ENCODE peak calls at places on chromosome 16, in five cellular contexts. One of them, this sample, is unnamed.

GRCh38 chr16:30691907-30692306 is 7.1 kb upstream of the SRCAP start:
- DNase-seq in IMR-90: no peak
- DNase-seq in fibroblast of villous mesenchyme: no peak
- DNase-seq in A549: no peak
- DNase-seq in HFF-Myc: no peak
- DNase-seq in this sample: no peak

GRCh38 chr16:11409398-11409797 is 64.1 kb downstream of the RMI2 start:
- DNase-seq in IMR-90: peak
- DNase-seq in fibroblast of villous mesenchyme: peak
- DNase-seq in A549: no peak
- DNase-seq in HFF-Myc: peak
- DNase-seq in this sample: peak

GRCh38 chr16:12972246-12972645 is 70.8 kb downstream of the SHISA9 start:
- DNase-seq in IMR-90: no peak
- DNase-seq in fibroblast of villous mesenchyme: no peak
- DNase-seq in A549: no peak
- DNase-seq in HFF-Myc: no peak
- DNase-seq in this sample: no peak

GRCh38 chr16:56800355-56800754 is 64.7 kb upstream of the SLC12A3 start:
- DNase-seq in IMR-90: no peak
- DNase-seq in fibroblast of villous mesenchyme: no peak
- DNase-seq in A549: no peak
- DNase-seq in HFF-Myc: no peak
- DNase-seq in this sample: peak

GRCh38 chr16:31455601-31456314 is 3.5 kb upstream of the ARMC5 start:
- DNase-seq in IMR-90: no peak
- DNase-seq in fibroblast of villous mesenchyme: no peak
- DNase-seq in A549: no peak
- DNase-seq in HFF-Myc: no peak
- DNase-seq in this sample: peak

GRCh38 chr16:15049581-15050180 is 6.2 kb downstream of the NTAN1 start:
- DNase-seq in IMR-90: no peak
- DNase-seq in fibroblast of villous mesenchyme: no peak
- DNase-seq in A549: no peak
- DNase-seq in HFF-Myc: no peak
- DNase-seq in this sample: no peak

GRCh38 chr16:2811703-2812471 is 5.2 kb upstream of the PRSS21 start:
- DNase-seq in IMR-90: no peak
- DNase-seq in fibroblast of villous mesenchyme: no peak
- DNase-seq in A549: no peak
- DNase-seq in HFF-Myc: no peak
- DNase-seq in this sample: no peak

GRCh38 chr16:49460786-49461470 is 87.3 kb downstream of the C16orf78 start:
- DNase-seq in IMR-90: no peak
- DNase-seq in fibroblast of villous mesenchyme: no peak
- DNase-seq in A549: no peak
- DNase-seq in HFF-Myc: no peak
- DNase-seq in this sample: no peak

GRCh38 chr16:29891525-29892457 is 7.6 kb downstream of the SEZ6L2 start:
- DNase-seq in IMR-90: no peak
- DNase-seq in fibroblast of villous mesenchyme: no peak
- DNase-seq in A549: no peak
- DNase-seq in HFF-Myc: no peak
- DNase-seq in this sample: no peak

GRCh38 chr16:56647641-56648431 is 3.9 kb upstream of the MT1B start:
- DNase-seq in IMR-90: no peak
- DNase-seq in fibroblast of villous mesenchyme: no peak
- DNase-seq in A549: no peak
- DNase-seq in HFF-Myc: no peak
- DNase-seq in this sample: no peak

GRCh38 chr16:79218358-79218757 is 382.2 kb downstream of the MAF start:
- DNase-seq in IMR-90: no peak
- DNase-seq in fibroblast of villous mesenchyme: no peak
- DNase-seq in A549: no peak
- DNase-seq in HFF-Myc: no peak
- DNase-seq in this sample: no peak

GRCh38 chr16:58658796-58659211 is 25.8 kb downstream of the SLC38A7 start:
- DNase-seq in IMR-90: peak
- DNase-seq in fibroblast of villous mesenchyme: peak
- DNase-seq in A549: no peak
- DNase-seq in HFF-Myc: no peak
- DNase-seq in this sample: peak

GRCh38 chr16:6684076-6684673 is 648.5 kb upstream of the RBFOX1 start:
- DNase-seq in IMR-90: no peak
- DNase-seq in fibroblast of villous mesenchyme: peak
- DNase-seq in A549: peak
- DNase-seq in HFF-Myc: no peak
- DNase-seq in this sample: no peak

GRCh38 chr16:83214671-83215070 is 587.9 kb downstream of the CDH13 start:
- DNase-seq in IMR-90: peak
- DNase-seq in fibroblast of villous mesenchyme: peak
- DNase-seq in A549: no peak
- DNase-seq in HFF-Myc: no peak
- DNase-seq in this sample: no peak

GRCh38 chr16:57753448-57754353 is 18.1 kb downstream of the KATNB1 start:
- DNase-seq in IMR-90: no peak
- DNase-seq in fibroblast of villous mesenchyme: no peak
- DNase-seq in A549: no peak
- DNase-seq in HFF-Myc: no peak
- DNase-seq in this sample: no peak

GRCh38 chr16:51641191-51641765 is 490.2 kb upstream of the SALL1 start:
- DNase-seq in IMR-90: no peak
- DNase-seq in fibroblast of villous mesenchyme: no peak
- DNase-seq in A549: no peak
- DNase-seq in HFF-Myc: no peak
- DNase-seq in this sample: peak

GRCh38 chr16:52837251-52837650 is 215.4 kb downstream of the CHD9NB start:
- DNase-seq in IMR-90: peak
- DNase-seq in fibroblast of villous mesenchyme: peak
- DNase-seq in A549: peak
- DNase-seq in HFF-Myc: no peak
- DNase-seq in this sample: no peak

GRCh38 chr16:525520-526180 is 1.9 kb upstream of the CAPN15 start:
- DNase-seq in IMR-90: peak
- DNase-seq in fibroblast of villous mesenchyme: peak
- DNase-seq in A549: peak
- DNase-seq in HFF-Myc: peak
- DNase-seq in this sample: peak

GRCh38 chr16:82638095-82638798 is 11.5 kb downstream of the CDH13 start:
- DNase-seq in IMR-90: peak
- DNase-seq in fibroblast of villous mesenchyme: peak
- DNase-seq in A549: no peak
- DNase-seq in HFF-Myc: peak
- DNase-seq in this sample: peak

GRCh38 chr16:56422896-56423441 is 2.4 kb downstream of the AMFR start:
- DNase-seq in IMR-90: no peak
- DNase-seq in fibroblast of villous mesenchyme: no peak
- DNase-seq in A549: no peak
- DNase-seq in HFF-Myc: no peak
- DNase-seq in this sample: no peak

GRCh38 chr16:60204221-60204620 is 1470.1 kb upstream of the GOT2 start:
- DNase-seq in IMR-90: no peak
- DNase-seq in fibroblast of villous mesenchyme: no peak
- DNase-seq in A549: no peak
- DNase-seq in HFF-Myc: no peak
- DNase-seq in this sample: peak

GRCh38 chr16:1613728-1614225 is 1.6 kb downstream of the CRAMP1 start:
- DNase-seq in IMR-90: no peak
- DNase-seq in fibroblast of villous mesenchyme: peak
- DNase-seq in A549: no peak
- DNase-seq in HFF-Myc: no peak
- DNase-seq in this sample: no peak

GRCh38 chr16:30724641-30725464 is 23.4 kb upstream of the PHKG2 start:
- DNase-seq in IMR-90: no peak
- DNase-seq in fibroblast of villous mesenchyme: no peak
- DNase-seq in A549: no peak
- DNase-seq in HFF-Myc: no peak
- DNase-seq in this sample: peak

GRCh38 chr16:81524382-81524781 is 79.8 kb downstream of the CMIP start:
- DNase-seq in IMR-90: no peak
- DNase-seq in fibroblast of villous mesenchyme: no peak
- DNase-seq in A549: no peak
- DNase-seq in HFF-Myc: no peak
- DNase-seq in this sample: no peak

GRCh38 chr16:77214411-77215138 is 15.4 kb downstream of the SYCE1L start:
- DNase-seq in IMR-90: no peak
- DNase-seq in fibroblast of villous mesenchyme: no peak
- DNase-seq in A549: no peak
- DNase-seq in HFF-Myc: no peak
- DNase-seq in this sample: no peak

GRCh38 chr16:65855171-65856145 is 511.0 kb upstream of the CDH5 start:
- DNase-seq in IMR-90: no peak
- DNase-seq in fibroblast of villous mesenchyme: no peak
- DNase-seq in A549: no peak
- DNase-seq in HFF-Myc: no peak
- DNase-seq in this sample: no peak

GRCh38 chr16:83552193-83552592 is 255.6 kb upstream of the HSBP1 start:
- DNase-seq in IMR-90: peak
- DNase-seq in fibroblast of villous mesenchyme: peak
- DNase-seq in A549: no peak
- DNase-seq in HFF-Myc: peak
- DNase-seq in this sample: peak

GRCh38 chr16:12390074-12390473 is 413.5 kb downstream of the SNX29 start:
- DNase-seq in IMR-90: peak
- DNase-seq in fibroblast of villous mesenchyme: no peak
- DNase-seq in A549: no peak
- DNase-seq in HFF-Myc: no peak
- DNase-seq in this sample: no peak

GRCh38 chr16:53804467-53804866 is 100.5 kb downstream of the FTO start:
- DNase-seq in IMR-90: no peak
- DNase-seq in fibroblast of villous mesenchyme: no peak
- DNase-seq in A549: no peak
- DNase-seq in HFF-Myc: no peak
- DNase-seq in this sample: no peak

GRCh38 chr16:67667817-67668494 is 1.3 kb downstream of the C16orf86 start:
- DNase-seq in IMR-90: peak
- DNase-seq in fibroblast of villous mesenchyme: peak
- DNase-seq in A549: peak
- DNase-seq in HFF-Myc: peak
- DNase-seq in this sample: peak
- H3K4me3 ChIP-seq in IMR-90: no peak
- H3K4me3 ChIP-seq in fibroblast of villous mesenchyme: peak
- H3K4me3 ChIP-seq in A549: no peak
- H3K4me3 ChIP-seq in HFF-Myc: no peak
- H3K4me3 ChIP-seq in this sample: peak

GRCh38 chr16:16139806-16140205 is 83.5 kb downstream of the ABCC6 start:
- DNase-seq in IMR-90: no peak
- DNase-seq in fibroblast of villous mesenchyme: no peak
- DNase-seq in A549: no peak
- DNase-seq in HFF-Myc: no peak
- DNase-seq in this sample: no peak
- TF ChIP-seq CTCF in IMR-90: no peak
- TF ChIP-seq CTCF in fibroblast of villous mesenchyme: no peak
- TF ChIP-seq CTCF in A549: no peak
- TF ChIP-seq CTCF in HFF-Myc: no peak
- TF ChIP-seq CTCF in this sample: no peak

GRCh38 chr16:46845952-46846351 is 15.0 kb upstream of the C16orf87 start:
- DNase-seq in IMR-90: no peak
- DNase-seq in fibroblast of villous mesenchyme: no peak
- DNase-seq in A549: no peak
- DNase-seq in HFF-Myc: no peak
- DNase-seq in this sample: no peak

GRCh38 chr16:46842192-46842895 is 11.4 kb upstream of the C16orf87 start:
- DNase-seq in IMR-90: no peak
- DNase-seq in fibroblast of villous mesenchyme: no peak
- DNase-seq in A549: no peak
- DNase-seq in HFF-Myc: no peak
- DNase-seq in this sample: no peak

GRCh38 chr16:46839986-46840443 is 9.0 kb upstream of the C16orf87 start:
- DNase-seq in IMR-90: no peak
- DNase-seq in fibroblast of villous mesenchyme: no peak
- DNase-seq in A549: no peak
- DNase-seq in HFF-Myc: no peak
- DNase-seq in this sample: no peak

GRCh38 chr16:46844771-46845170 is 13.8 kb upstream of the C16orf87 start:
- DNase-seq in IMR-90: peak
- DNase-seq in fibroblast of villous mesenchyme: peak
- DNase-seq in A549: no peak
- DNase-seq in HFF-Myc: no peak
- DNase-seq in this sample: no peak

DNA sequence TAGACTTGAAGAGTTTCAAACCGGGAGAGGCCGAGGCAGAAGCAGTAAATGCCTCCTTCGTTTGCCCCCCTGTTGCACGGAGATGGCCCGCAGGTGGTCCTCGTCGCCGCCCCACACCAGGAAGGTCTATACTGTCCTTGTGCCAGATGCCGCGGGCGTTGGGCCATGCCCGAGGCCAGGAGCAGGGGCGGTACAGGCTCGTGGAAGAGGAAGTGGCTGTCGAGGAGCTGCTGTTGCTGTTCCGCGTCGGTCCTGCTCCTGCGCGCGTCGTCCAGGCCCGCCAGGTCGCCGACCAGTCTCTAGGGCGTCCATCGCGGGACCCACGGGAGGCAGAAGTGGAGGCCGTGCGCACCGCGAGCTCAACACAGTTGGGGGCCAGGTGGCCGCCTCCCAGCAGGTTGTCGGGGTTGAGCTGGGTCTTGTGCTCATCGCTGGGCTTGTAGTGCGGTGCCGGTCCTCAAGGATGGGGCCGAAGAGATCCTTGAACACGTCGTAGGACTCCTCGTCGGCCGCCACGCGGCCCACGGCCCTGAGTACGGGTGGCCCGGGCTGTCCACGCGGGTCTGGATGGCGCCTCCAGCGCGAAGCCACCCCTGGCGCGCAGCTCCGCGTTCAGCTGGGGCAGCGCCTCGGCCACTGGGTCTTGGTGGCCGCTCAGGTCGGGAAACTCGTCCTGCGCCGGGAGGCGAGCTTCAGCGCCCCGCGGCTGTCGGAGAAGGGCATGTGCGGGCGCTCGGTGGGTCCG is 13.1 kb upstream of the C16orf87 start:
- DNase-seq in IMR-90: no peak
- DNase-seq in fibroblast of villous mesenchyme: no peak
- DNase-seq in A549: no peak
- DNase-seq in HFF-Myc: no peak
- DNase-seq in this sample: no peak
- H3K4me3 ChIP-seq in IMR-90: no peak
- H3K4me3 ChIP-seq in fibroblast of villous mesenchyme: no peak
- H3K4me3 ChIP-seq in A549: no peak
- H3K4me3 ChIP-seq in HFF-Myc: no peak
- H3K4me3 ChIP-seq in this sample: no peak

GRCh38 chr16:75452464-75453190 is 11.9 kb downstream of the TMEM170A start:
- DNase-seq in IMR-90: no peak
- DNase-seq in fibroblast of villous mesenchyme: peak
- DNase-seq in A549: no peak
- DNase-seq in HFF-Myc: no peak
- DNase-seq in this sample: no peak
- TF ChIP-seq CTCF in IMR-90: no peak
- TF ChIP-seq CTCF in fibroblast of villous mesenchyme: no peak
- TF ChIP-seq CTCF in A549: no peak
- TF ChIP-seq CTCF in HFF-Myc: no peak
- TF ChIP-seq CTCF in this sample: no peak

This sample was measured in AG10803.